ENCODE peak calls at places on chromosomes 2 and 18, in six cellular contexts. One of them, this sample, is unnamed. For H3K4me1, the result is how much of the 10 kb centered on the place peaks cover.

GRCh38 chr2:130870779-130871178 is 34.1 kb downstream of the ARHGEF4 start:
- DNase-seq in naive thymus-derived CD4-positive, alpha-beta T cell: no peak
- DNase-seq in esophagus squamous epithelium: no peak
- DNase-seq in prostate gland: no peak
- DNase-seq in left ventricle myocardium inferior: no peak
- DNase-seq in GM12878: no peak
- DNase-seq in this sample: no peak

GRCh38 chr2:219636144-219636915 is 8.9 kb downstream of the SLC4A3 start:
- DNase-seq in naive thymus-derived CD4-positive, alpha-beta T cell: no peak
- DNase-seq in esophagus squamous epithelium: no peak
- DNase-seq in prostate gland: no peak
- DNase-seq in left ventricle myocardium inferior: no peak
- DNase-seq in GM12878: no peak
- DNase-seq in this sample: no peak

GRCh38 chr2:207235621-207236020 is 69.9 kb upstream of the KLF7 start:
- DNase-seq in naive thymus-derived CD4-positive, alpha-beta T cell: no peak
- DNase-seq in esophagus squamous epithelium: no peak
- DNase-seq in prostate gland: no peak
- DNase-seq in left ventricle myocardium inferior: no peak
- DNase-seq in GM12878: no peak
- DNase-seq in this sample: no peak

GRCh38 chr18:10122116-10122515 is 208.3 kb downstream of the VAPA start:
- DNase-seq in naive thymus-derived CD4-positive, alpha-beta T cell: no peak
- DNase-seq in esophagus squamous epithelium: no peak
- DNase-seq in prostate gland: no peak
- DNase-seq in left ventricle myocardium inferior: no peak
- DNase-seq in GM12878: no peak
- DNase-seq in this sample: peak

GRCh38 chr18:24364177-24364576 is 33.4 kb downstream of the OSBPL1A start:
- DNase-seq in naive thymus-derived CD4-positive, alpha-beta T cell: no peak
- DNase-seq in esophagus squamous epithelium: no peak
- DNase-seq in prostate gland: no peak
- DNase-seq in left ventricle myocardium inferior: no peak
- DNase-seq in GM12878: no peak
- DNase-seq in this sample: no peak

GRCh38 chr2:119389615-119390306 is 23.0 kb downstream of the DBI start:
- DNase-seq in naive thymus-derived CD4-positive, alpha-beta T cell: no peak
- DNase-seq in esophagus squamous epithelium: no peak
- DNase-seq in prostate gland: peak
- DNase-seq in left ventricle myocardium inferior: peak
- DNase-seq in GM12878: no peak
- DNase-seq in this sample: peak

GRCh38 chr2:191155608-191156071 is 4.8 kb upstream of the STAT4 start:
- DNase-seq in naive thymus-derived CD4-positive, alpha-beta T cell: peak
- DNase-seq in esophagus squamous epithelium: no peak
- DNase-seq in prostate gland: no peak
- DNase-seq in left ventricle myocardium inferior: no peak
- DNase-seq in GM12878: no peak
- DNase-seq in this sample: peak

GRCh38 chr18:41526046-41526445 is 429.0 kb upstream of the PIK3C3 start:
- DNase-seq in naive thymus-derived CD4-positive, alpha-beta T cell: no peak
- DNase-seq in esophagus squamous epithelium: no peak
- DNase-seq in prostate gland: no peak
- DNase-seq in left ventricle myocardium inferior: no peak
- DNase-seq in GM12878: no peak
- DNase-seq in this sample: no peak

GRCh38 chr18:44259610-44260009 is 421.1 kb upstream of the SETBP1 start:
- DNase-seq in naive thymus-derived CD4-positive, alpha-beta T cell: no peak
- DNase-seq in esophagus squamous epithelium: no peak
- DNase-seq in prostate gland: no peak
- DNase-seq in left ventricle myocardium inferior: no peak
- DNase-seq in GM12878: no peak
- DNase-seq in this sample: no peak

GRCh38 chr18:75173125-75173432 is 35.9 kb downstream of the PTGR3 start:
- DNase-seq in naive thymus-derived CD4-positive, alpha-beta T cell: no peak
- DNase-seq in esophagus squamous epithelium: no peak
- DNase-seq in prostate gland: no peak
- DNase-seq in left ventricle myocardium inferior: no peak
- DNase-seq in GM12878: peak
- DNase-seq in this sample: peak

DNA sequence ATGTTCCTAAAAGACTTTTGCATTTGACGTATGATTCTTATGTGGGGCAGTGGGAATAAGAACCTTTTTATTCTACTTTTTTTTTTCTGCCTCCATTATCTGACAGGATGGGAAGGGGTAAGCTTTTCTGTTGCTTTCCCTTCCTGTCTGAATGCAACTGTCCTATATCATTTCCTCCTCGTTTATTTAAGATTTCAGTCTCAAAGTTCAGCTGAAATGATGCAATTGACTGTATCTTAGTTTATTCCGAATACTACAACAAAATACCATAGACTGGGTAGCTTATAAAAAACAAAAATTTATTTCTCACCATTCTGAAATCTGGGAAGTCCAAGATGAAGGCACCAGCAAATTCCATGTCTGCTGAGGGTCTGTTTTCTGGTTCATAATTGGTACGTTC is 24.1 kb upstream of the HNMT start:
- DNase-seq in naive thymus-derived CD4-positive, alpha-beta T cell: no peak
- DNase-seq in esophagus squamous epithelium: no peak
- DNase-seq in prostate gland: no peak
- DNase-seq in left ventricle myocardium inferior: no peak
- DNase-seq in GM12878: no peak
- DNase-seq in this sample: no peak
- H3K4me3 ChIP-seq in naive thymus-derived CD4-positive, alpha-beta T cell: no peak
- H3K4me3 ChIP-seq in esophagus squamous epithelium: no peak
- H3K4me3 ChIP-seq in prostate gland: no peak
- H3K4me3 ChIP-seq in left ventricle myocardium inferior: no peak
- H3K4me3 ChIP-seq in GM12878: no peak
- H3K4me3 ChIP-seq in this sample: no peak

GRCh38 chr2:101197215-101197745 is 46.1 kb upstream of the TBC1D8 start:
- DNase-seq in naive thymus-derived CD4-positive, alpha-beta T cell: no peak
- DNase-seq in esophagus squamous epithelium: no peak
- DNase-seq in prostate gland: no peak
- DNase-seq in left ventricle myocardium inferior: no peak
- DNase-seq in GM12878: no peak
- DNase-seq in this sample: no peak
- H3K4me1 ChIP-seq in naive thymus-derived CD4-positive, alpha-beta T cell: under half
- H3K4me1 ChIP-seq in esophagus squamous epithelium: under half
- H3K4me1 ChIP-seq in prostate gland: under half
- H3K4me1 ChIP-seq in left ventricle myocardium inferior: under half
- H3K4me1 ChIP-seq in GM12878: under half
- H3K4me1 ChIP-seq in this sample: under half

GRCh38 chr18:55585586-55586521 is 2.1 kb downstream of the TCF4 start:
- DNase-seq in naive thymus-derived CD4-positive, alpha-beta T cell: no peak
- DNase-seq in esophagus squamous epithelium: no peak
- DNase-seq in prostate gland: no peak
- DNase-seq in left ventricle myocardium inferior: no peak
- DNase-seq in GM12878: no peak
- DNase-seq in this sample: no peak
- H3K4me3 ChIP-seq in naive thymus-derived CD4-positive, alpha-beta T cell: no peak
- H3K4me3 ChIP-seq in esophagus squamous epithelium: peak
- H3K4me3 ChIP-seq in prostate gland: peak
- H3K4me3 ChIP-seq in left ventricle myocardium inferior: peak
- H3K4me3 ChIP-seq in GM12878: no peak
- H3K4me3 ChIP-seq in this sample: no peak

DNA sequence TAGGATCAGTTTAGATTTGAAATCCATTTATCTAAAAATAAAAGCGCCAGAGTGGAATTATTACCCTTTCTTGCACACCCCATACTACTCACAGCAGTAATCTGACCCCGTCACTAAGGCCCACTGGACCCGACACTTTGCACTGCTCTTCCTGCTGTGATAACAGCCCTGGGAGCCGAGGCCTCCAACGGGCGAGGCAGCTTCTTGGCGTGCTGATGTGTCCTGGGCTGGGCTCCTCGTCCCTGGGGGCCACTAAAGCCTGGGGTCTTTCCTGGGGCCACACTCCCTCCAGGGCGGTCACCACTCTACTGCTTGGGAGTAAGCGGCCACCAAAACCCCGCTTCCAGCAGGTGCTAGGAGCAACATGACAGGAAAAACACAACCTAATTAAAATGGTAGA is 61.7 kb downstream of the ZAP70 start:
- DNase-seq in naive thymus-derived CD4-positive, alpha-beta T cell: no peak
- DNase-seq in esophagus squamous epithelium: no peak
- DNase-seq in prostate gland: no peak
- DNase-seq in left ventricle myocardium inferior: no peak
- DNase-seq in GM12878: no peak
- DNase-seq in this sample: no peak
- H3K4me1 ChIP-seq in naive thymus-derived CD4-positive, alpha-beta T cell: under half
- H3K4me1 ChIP-seq in esophagus squamous epithelium: under half
- H3K4me1 ChIP-seq in prostate gland: under half
- H3K4me1 ChIP-seq in left ventricle myocardium inferior: under half
- H3K4me1 ChIP-seq in GM12878: under half
- H3K4me1 ChIP-seq in this sample: under half

GRCh38 chr2:11327871-11328270 is 16.6 kb downstream of the ROCK2 start:
- DNase-seq in naive thymus-derived CD4-positive, alpha-beta T cell: no peak
- DNase-seq in esophagus squamous epithelium: no peak
- DNase-seq in prostate gland: no peak
- DNase-seq in left ventricle myocardium inferior: no peak
- DNase-seq in GM12878: no peak
- DNase-seq in this sample: no peak

GRCh38 chr2:11326692-11327211 is 17.7 kb downstream of the ROCK2 start:
- DNase-seq in naive thymus-derived CD4-positive, alpha-beta T cell: no peak
- DNase-seq in esophagus squamous epithelium: no peak
- DNase-seq in prostate gland: no peak
- DNase-seq in left ventricle myocardium inferior: no peak
- DNase-seq in GM12878: no peak
- DNase-seq in this sample: no peak

GRCh38 chr2:11329759-11330158 is 14.7 kb downstream of the ROCK2 start:
- DNase-seq in naive thymus-derived CD4-positive, alpha-beta T cell: no peak
- DNase-seq in esophagus squamous epithelium: no peak
- DNase-seq in prostate gland: no peak
- DNase-seq in left ventricle myocardium inferior: no peak
- DNase-seq in GM12878: no peak
- DNase-seq in this sample: no peak

GRCh38 chr2:11321847-11322246 is 22.6 kb downstream of the ROCK2 start:
- DNase-seq in naive thymus-derived CD4-positive, alpha-beta T cell: no peak
- DNase-seq in esophagus squamous epithelium: no peak
- DNase-seq in prostate gland: no peak
- DNase-seq in left ventricle myocardium inferior: no peak
- DNase-seq in GM12878: no peak
- DNase-seq in this sample: no peak

GRCh38 chr2:11325961-11326691 is 18.3 kb downstream of the ROCK2 start:
- DNase-seq in naive thymus-derived CD4-positive, alpha-beta T cell: no peak
- DNase-seq in esophagus squamous epithelium: no peak
- DNase-seq in prostate gland: no peak
- DNase-seq in left ventricle myocardium inferior: no peak
- DNase-seq in GM12878: no peak
- DNase-seq in this sample: no peak
- H3K4me3 ChIP-seq in naive thymus-derived CD4-positive, alpha-beta T cell: no peak
- H3K4me3 ChIP-seq in esophagus squamous epithelium: no peak
- H3K4me3 ChIP-seq in prostate gland: no peak
- H3K4me3 ChIP-seq in left ventricle myocardium inferior: no peak
- H3K4me3 ChIP-seq in GM12878: no peak
- H3K4me3 ChIP-seq in this sample: no peak

This sample was measured in small intestine.